ENCODE peak calls at places on chromosomes 1 and 21, in five cellular contexts. H is CD8-positive, alpha-beta T cell; Q is fibroblast of lung; B is body of pancreas; S is neural progenitor cell. F is an unnamed sample.

GRCh38 chr1:243475966-243476365 is 220.1 kb downstream of the SDCCAG8 start:
- DNase-seq in H (no peak), Q (peak), B (no peak), S (peak), F (no peak)

GRCh38 chr21:25898671-25899070 is 163.9 kb downstream of the GABPA start:
- DNase-seq in H (no peak), Q (no peak), B (no peak), S (no peak), F (no peak)

GRCh38 chr1:234938924-234939323 is 189.7 kb downstream of the TOMM20 start:
- DNase-seq in H (no peak), Q (no peak), B (peak), S (no peak), F (no peak)

GRCh38 chr1:226660410-226661182 is 78.5 kb downstream of the ITPKB start:
- DNase-seq in H (no peak), Q (no peak), B (no peak), S (no peak), F (no peak)

GRCh38 chr1:10210841-10211804 is 753 bp downstream of the KIF1B start:
- DNase-seq in H (no peak), Q (peak), B (peak), S (peak), F (peak)

GRCh38 chr21:34859976-34860653 is 189.0 kb downstream of the RUNX1 start:
- DNase-seq in H (no peak), Q (no peak), B (no peak), S (no peak), F (no peak)

GRCh38 chr1:160682983-160683886 is 28.4 kb downstream of the CD48 start:
- DNase-seq in H (no peak), Q (no peak), B (no peak), S (no peak), F (peak)

GRCh38 chr1:233098255-233098580 is 147.8 kb downstream of the NTPCR start:
- DNase-seq in H (no peak), Q (no peak), B (no peak), S (no peak), F (no peak)

GRCh38 chr1:85019989-85020388 is 23.1 kb upstream of the MCOLN2 start:
- DNase-seq in H (no peak), Q (no peak), B (no peak), S (no peak), F (no peak)

GRCh38 chr1:51736702-51737101 is 119.8 kb downstream of the OSBPL9 start:
- DNase-seq in H (no peak), Q (peak), B (no peak), S (no peak), F (peak)

GRCh38 chr21:41283211-41283818 is 33.3 kb upstream of the FAM3B start:
- DNase-seq in H (peak), Q (peak), B (peak), S (peak), F (peak)

GRCh38 chr1:175889848-175890247 is 146.5 kb upstream of the TNR start:
- DNase-seq in H (no peak), Q (no peak), B (no peak), S (no peak), F (no peak)

GRCh38 chr1:47533176-47534039 is 95.6 kb downstream of the FOXD2 start:
- DNase-seq in H (no peak), Q (peak), B (peak), S (peak), F (peak)

GRCh38 chr1:162562452-162562828 is 918 bp downstream of the UAP1 start:
- DNase-seq in H (no peak), Q (peak), B (peak), S (no peak), F (peak)

GRCh38 chr1:23529146-23530088 is 1.6 kb downstream of the E2F2 start:
- DNase-seq in H (no peak), Q (no peak), B (no peak), S (no peak), F (peak)
- H3K4me3 ChIP-seq in H (no peak), Q (peak), B (no peak), S (peak), F (peak)

GRCh38 chr1:1324084-1324523 is 356 bp downstream of the INTS11 start:
- DNase-seq in H (no peak), Q (no peak), B (no peak), S (no peak), F (no peak)
- H3K27ac ChIP-seq in H (peak), Q (peak), B (peak), S (no peak), F (peak)

DNA sequence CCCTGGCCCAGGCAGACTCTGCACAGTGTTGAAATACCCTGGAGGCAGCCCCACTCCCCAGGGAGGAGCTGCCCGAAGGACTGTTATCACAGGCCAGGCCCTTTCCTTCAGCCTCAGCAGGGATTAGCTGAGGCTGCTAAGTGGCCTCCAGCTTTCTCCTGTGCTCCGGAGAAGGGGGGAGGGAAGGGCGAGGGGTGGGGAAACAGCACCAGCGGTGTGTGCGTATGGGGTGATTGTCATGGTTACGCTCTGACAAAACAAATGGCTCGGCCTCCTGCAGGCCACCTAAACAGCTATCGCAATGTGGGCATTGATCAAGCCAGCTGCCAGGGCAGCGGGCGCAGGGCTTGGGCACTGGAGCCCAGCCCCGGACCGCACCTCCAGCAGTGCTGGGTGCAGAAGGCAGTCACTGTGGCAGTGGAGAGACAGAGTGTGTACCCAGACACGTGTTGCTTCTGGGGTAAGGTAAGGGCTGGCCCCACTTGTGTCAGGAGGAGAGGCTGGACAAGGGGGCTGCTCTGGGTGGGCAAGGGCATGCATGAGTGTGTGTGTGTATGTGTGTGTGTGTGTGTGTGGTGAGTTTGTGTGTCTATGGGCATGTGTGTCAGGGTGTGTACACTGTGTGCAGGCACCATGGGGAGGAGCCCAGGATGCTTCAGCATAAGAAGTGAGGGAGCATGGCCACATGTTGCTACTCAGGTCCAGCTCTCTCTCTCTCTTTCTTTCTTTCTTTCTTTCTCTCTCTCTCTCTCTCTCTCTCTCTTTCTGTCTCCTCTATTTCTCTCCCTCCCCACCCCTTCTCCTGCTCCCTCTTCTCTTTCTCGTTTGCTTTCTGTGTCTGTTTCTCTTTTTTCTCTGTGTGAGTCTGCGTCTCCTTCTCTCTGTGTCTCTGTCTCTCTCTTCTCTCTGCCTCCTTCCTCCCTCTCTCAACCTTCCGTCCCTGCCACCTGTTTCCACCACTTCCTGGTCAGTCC is at the start of gene VWA5B1:
- DNase-seq in H (no peak), Q (no peak), B (peak), S (peak), F (peak)
- H3K4me3 ChIP-seq in H (no peak), Q (no peak), B (no peak), S (peak), F (no peak)

DNA sequence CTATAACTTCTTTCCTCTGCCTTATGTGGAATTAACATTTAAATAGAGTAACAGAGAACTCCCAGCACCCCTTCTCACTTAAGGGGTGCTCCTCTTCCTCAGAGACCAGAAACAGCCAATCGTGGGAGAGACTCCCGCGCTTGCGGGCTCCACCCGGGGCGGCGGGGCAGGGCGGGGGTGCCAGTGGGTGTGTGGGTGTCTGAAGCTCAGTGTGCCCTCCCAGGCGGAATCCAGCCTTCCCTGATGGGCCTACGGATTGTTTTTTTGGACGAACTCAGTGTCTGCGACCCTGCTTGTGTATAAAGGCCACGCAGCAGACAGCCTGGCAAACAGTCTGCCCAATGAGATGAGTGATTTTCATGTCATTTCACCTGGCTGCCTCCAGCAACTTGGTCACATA is 6.2 kb downstream of the RCC2 start:
- DNase-seq in H (no peak), Q (no peak), B (no peak), S (no peak), F (no peak)
- H3K27ac ChIP-seq in H (no peak), Q (no peak), B (no peak), S (no peak), F (no peak)

DNA sequence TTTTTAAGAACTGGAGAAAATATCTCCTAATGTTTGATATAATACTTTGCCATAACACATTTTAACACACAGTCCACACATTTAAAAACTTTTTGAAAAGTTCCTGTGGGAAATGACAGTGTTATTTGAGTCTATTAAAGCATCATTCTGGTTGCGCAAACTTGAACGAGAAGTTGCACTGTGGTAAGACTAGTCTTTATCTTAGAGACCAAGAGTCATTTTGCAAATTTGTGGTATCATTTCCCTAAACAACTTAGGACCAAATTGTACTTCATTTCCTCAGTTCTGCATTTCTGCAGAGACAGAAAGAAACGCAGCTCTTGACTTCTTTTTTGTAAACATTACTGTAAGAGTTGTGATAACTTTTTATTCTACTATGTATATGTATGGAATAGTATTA is at the start of gene RGS18:
- DNase-seq in H (no peak), Q (peak), B (no peak), S (no peak), F (peak)
- H3K4me3 ChIP-seq in H (no peak), Q (no peak), B (no peak), S (no peak), F (no peak)

F was measured in small intestine.